ENCODE peak calls at places on chromosome 6, in eight cellular contexts. O is A549; K is activated CD8-positive, alpha-beta memory T cell treated with anti-CD3 and anti-CD28 coated beads for 1 hour; H is stimulated activated CD4-positive, alpha-beta T cell treated with anti-CD3 and anti-CD28 coated beads, TNF-alpha, amount 100 ng/mL, for 1 hour; M is posterior cingulate gyrus; D is heart right ventricle; V is M059J; P is lung. I is an unnamed sample.

GRCh38 chr6:105322499-105323231 is 80.2 kb downstream of the PREP start:
- DNase-seq in H (no peak), O (no peak), K (no peak), V (peak; percentile 28), D (no peak), P (no peak), M (no peak), I (no peak)

GRCh38 chr6:143097224-143097795 is 36.6 kb downstream of the AIG1 start:
- DNase-seq in O (no peak), H (no peak), M (no peak), K (no peak), V (no peak), P (no peak), D (no peak), I (no peak)

GRCh38 chr6:111730835-111731234 is 125.2 kb upstream of the TRAF3IP2 start:
- DNase-seq in M (no peak), P (no peak), D (peak; percentile 44), O (no peak), K (no peak), V (no peak), H (no peak), I (peak; percentile 20)

GRCh38 chr6:92043782-92044181 is 1375.6 kb downstream of the EPHA7 start:
- DNase-seq in P (no peak), V (no peak), K (no peak), D (no peak), H (no peak), M (no peak), O (no peak), I (no peak)

GRCh38 chr6:12170351-12171079 is 119.6 kb upstream of the EDN1 start:
- DNase-seq in M (no peak), H (no peak), O (no peak), V (no peak), D (no peak), K (no peak), P (no peak), I (no peak)

GRCh38 chr6:29680416-29680815 is 536 bp downstream of the ZFP57 start:
- DNase-seq in K (no peak), H (no peak), O (no peak), P (no peak), D (no peak), V (no peak), M (no peak), I (no peak)

GRCh38 chr6:99514089-99514488 is 1.1 kb downstream of the USP45 start:
- DNase-seq in V (no peak), P (no peak), O (no peak), M (no peak), K (no peak), H (no peak), D (no peak), I (no peak)

GRCh38 chr6:40674170-40674569 is 87.0 kb upstream of the LRFN2 start:
- DNase-seq in P (no peak), D (no peak), M (no peak), O (no peak), H (no peak), K (no peak), V (no peak), I (no peak)

GRCh38 chr6:85118233-85118632 is 331.6 kb upstream of the NT5E start:
- DNase-seq in D (no peak), M (no peak), O (no peak), H (no peak), P (no peak), K (no peak), V (no peak), I (no peak)

GRCh38 chr6:94278146-94278545 is 858.8 kb upstream of the EPHA7 start:
- DNase-seq in P (no peak), O (no peak), V (no peak), M (no peak), K (no peak), D (no peak), H (no peak), I (no peak)

GRCh38 chr6:150929403-150929802 is 63.9 kb downstream of the MTHFD1L start:
- DNase-seq in D (no peak), H (no peak), P (no peak), O (no peak), V (no peak), M (no peak), K (no peak), I (no peak)

GRCh38 chr6:17506531-17506930 is 93.6 kb upstream of the FAM8A1 start:
- DNase-seq in K (no peak), D (no peak), P (no peak), H (no peak), O (no peak), V (no peak), M (no peak), I (no peak)

GRCh38 chr6:154433477-154434241 is 76.8 kb downstream of the CNKSR3 start:
- DNase-seq in V (peak; percentile 13), D (no peak), K (no peak), O (no peak), M (no peak), H (no peak), P (no peak), I (no peak)

GRCh38 chr6:160911949-160912348 is 79.6 kb upstream of the MAP3K4 start:
- DNase-seq in O (no peak), M (no peak), P (no peak), V (no peak), K (no peak), H (no peak), D (no peak), I (no peak)

GRCh38 chr6:26412225-26412624 is 10.2 kb downstream of the BTN3A1 start:
- DNase-seq in O (no peak), H (no peak), K (no peak), V (no peak), P (no peak), D (no peak), M (no peak), I (no peak)

GRCh38 chr6:112086744-112087135 is 542 bp downstream of the TUBE1 start:
- DNase-seq in H (no peak), O (peak; percentile 51), P (no peak), V (peak; percentile 74), D (no peak), M (no peak), K (no peak), I (no peak)

GRCh38 chr6:90716345-90716744 is 129.5 kb upstream of the MAP3K7 start:
- DNase-seq in V (no peak), M (no peak), K (no peak), H (no peak), O (no peak), D (no peak), P (no peak), I (no peak)

I was measured in occipital lobe.